ENCODE peak calls at places on chromosomes 1 and 21, in four cellular contexts. One of them, this sample, is unnamed.

GRCh38 chr1:163650624-163651023 is 328.9 kb downstream of the NUF2 start:
- DNase-seq in heart left ventricle: no peak
- DNase-seq in K562: no peak
- DNase-seq in adrenal gland: no peak
- DNase-seq in this sample: no peak

GRCh38 chr21:46117586-46118304 is 19.8 kb downstream of the COL6A2 start:
- DNase-seq in heart left ventricle: peak
- DNase-seq in K562: no peak
- DNase-seq in adrenal gland: peak
- DNase-seq in this sample: peak

GRCh38 chr1:63795455-63795854 is 21.6 kb downstream of the ROR1 start:
- DNase-seq in heart left ventricle: no peak
- DNase-seq in K562: no peak
- DNase-seq in adrenal gland: no peak
- DNase-seq in this sample: no peak

GRCh38 chr1:86825294-86825693 is 88.6 kb downstream of the SELENOF start:
- DNase-seq in heart left ventricle: no peak
- DNase-seq in K562: no peak
- DNase-seq in adrenal gland: no peak
- DNase-seq in this sample: no peak

GRCh38 chr1:214587165-214587564 is 15.8 kb upstream of the CENPF start:
- DNase-seq in heart left ventricle: no peak
- DNase-seq in K562: no peak
- DNase-seq in adrenal gland: no peak
- DNase-seq in this sample: no peak

GRCh38 chr21:40422851-40423635 is 423.9 kb downstream of the DSCAM start:
- DNase-seq in heart left ventricle: no peak
- DNase-seq in K562: no peak
- DNase-seq in adrenal gland: no peak
- DNase-seq in this sample: no peak

GRCh38 chr21:44301093-44301492 is 1.2 kb downstream of the PFKL start:
- DNase-seq in heart left ventricle: no peak
- DNase-seq in K562: no peak
- DNase-seq in adrenal gland: no peak
- DNase-seq in this sample: no peak

GRCh38 chr1:60066001-60066400 is 7.6 kb downstream of the C1orf87 start:
- DNase-seq in heart left ventricle: no peak
- DNase-seq in K562: no peak
- DNase-seq in adrenal gland: no peak
- DNase-seq in this sample: no peak

GRCh38 chr21:35370071-35370470 is 321.0 kb upstream of the RUNX1 start:
- DNase-seq in heart left ventricle: no peak
- DNase-seq in K562: no peak
- DNase-seq in adrenal gland: no peak
- DNase-seq in this sample: no peak
- TF ChIP-seq POLR2A in heart left ventricle: no peak
- TF ChIP-seq POLR2A in K562: no peak
- TF ChIP-seq POLR2A in adrenal gland: no peak
- TF ChIP-seq POLR2A in this sample: no peak

DNA sequence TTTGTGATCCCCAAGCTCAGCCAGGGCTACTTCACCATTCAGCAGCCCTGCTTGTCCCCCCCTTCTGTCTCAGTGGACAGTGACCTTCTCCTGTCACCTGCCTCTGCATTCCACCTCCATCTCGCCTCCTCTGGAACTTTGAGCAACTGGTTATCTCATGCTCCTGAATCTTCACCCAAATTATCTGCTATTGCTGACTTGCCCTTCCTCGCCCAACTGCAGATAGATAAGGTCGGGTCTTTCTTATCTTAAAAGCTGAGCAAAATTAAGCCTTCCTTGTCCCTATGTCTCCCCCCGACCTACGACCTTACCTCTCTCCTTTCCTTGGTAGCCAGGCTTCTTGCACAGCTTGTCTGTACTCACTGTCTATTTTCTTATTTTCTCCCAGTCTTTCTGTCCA is 25.2 kb downstream of the SPATA46 start:
- DNase-seq in heart left ventricle: no peak
- DNase-seq in K562: no peak
- DNase-seq in adrenal gland: no peak
- DNase-seq in this sample: no peak
- TF ChIP-seq POLR2A in heart left ventricle: no peak
- TF ChIP-seq POLR2A in K562: no peak
- TF ChIP-seq POLR2A in adrenal gland: no peak
- TF ChIP-seq POLR2A in this sample: no peak

DNA sequence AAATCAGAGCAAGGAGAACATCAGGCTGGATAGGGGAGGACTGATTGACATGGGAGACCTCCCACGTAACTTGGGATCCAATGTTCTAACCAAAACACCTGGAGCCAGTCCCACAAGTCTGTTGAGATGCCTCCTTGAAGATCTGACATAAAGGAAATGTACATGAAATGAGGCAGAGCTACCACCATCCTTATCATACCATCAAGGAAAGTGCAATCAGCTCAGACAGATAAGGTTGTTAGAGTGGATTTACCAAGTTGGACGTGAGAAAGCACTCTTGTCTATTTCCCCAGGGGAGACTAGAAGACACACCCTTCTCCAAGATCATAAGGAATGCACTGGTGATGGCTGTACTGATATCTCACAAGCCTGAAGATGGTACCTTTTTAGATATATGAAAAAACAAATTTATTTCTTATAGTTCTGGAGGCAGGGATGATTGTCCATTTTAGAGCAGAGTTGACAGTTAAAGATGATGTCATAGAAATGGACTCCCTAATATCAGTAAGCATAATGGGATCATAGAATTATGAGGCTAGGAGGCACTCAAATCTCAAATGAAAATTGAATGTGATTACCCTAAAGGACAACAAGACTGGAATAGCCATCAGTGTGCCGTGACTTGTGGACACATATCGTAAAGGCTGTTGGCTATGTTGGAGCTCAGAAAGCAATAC is 129.1 kb upstream of the RAB4A start:
- DNase-seq in heart left ventricle: no peak
- DNase-seq in K562: no peak
- DNase-seq in adrenal gland: no peak
- DNase-seq in this sample: no peak
- TF ChIP-seq POLR2A in heart left ventricle: no peak
- TF ChIP-seq POLR2A in K562: no peak
- TF ChIP-seq POLR2A in adrenal gland: no peak
- TF ChIP-seq POLR2A in this sample: no peak

GRCh38 chr1:202005958-202006357 is 4.4 kb upstream of the ELF3 start:
- DNase-seq in heart left ventricle: no peak
- DNase-seq in K562: peak
- DNase-seq in adrenal gland: no peak
- DNase-seq in this sample: no peak

GRCh38 chr1:202009326-202010031 is 908 bp upstream of the ELF3 start:
- DNase-seq in heart left ventricle: peak
- DNase-seq in K562: peak
- DNase-seq in adrenal gland: peak
- DNase-seq in this sample: peak

GRCh38 chr1:202010042-202011015 is at the start of gene ELF3:
- DNase-seq in heart left ventricle: peak
- DNase-seq in K562: no peak
- DNase-seq in adrenal gland: no peak
- DNase-seq in this sample: no peak

GRCh38 chr1:202007279-202007678 is 3.1 kb upstream of the ELF3 start:
- DNase-seq in heart left ventricle: no peak
- DNase-seq in K562: no peak
- DNase-seq in adrenal gland: no peak
- DNase-seq in this sample: no peak

GRCh38 chr1:202007703-202008489 is 2.5 kb upstream of the ELF3 start:
- DNase-seq in heart left ventricle: no peak
- DNase-seq in K562: peak
- DNase-seq in adrenal gland: no peak
- DNase-seq in this sample: no peak
- TF ChIP-seq POLR2A in heart left ventricle: no peak
- TF ChIP-seq POLR2A in K562: no peak
- TF ChIP-seq POLR2A in adrenal gland: no peak
- TF ChIP-seq POLR2A in this sample: no peak

DNA sequence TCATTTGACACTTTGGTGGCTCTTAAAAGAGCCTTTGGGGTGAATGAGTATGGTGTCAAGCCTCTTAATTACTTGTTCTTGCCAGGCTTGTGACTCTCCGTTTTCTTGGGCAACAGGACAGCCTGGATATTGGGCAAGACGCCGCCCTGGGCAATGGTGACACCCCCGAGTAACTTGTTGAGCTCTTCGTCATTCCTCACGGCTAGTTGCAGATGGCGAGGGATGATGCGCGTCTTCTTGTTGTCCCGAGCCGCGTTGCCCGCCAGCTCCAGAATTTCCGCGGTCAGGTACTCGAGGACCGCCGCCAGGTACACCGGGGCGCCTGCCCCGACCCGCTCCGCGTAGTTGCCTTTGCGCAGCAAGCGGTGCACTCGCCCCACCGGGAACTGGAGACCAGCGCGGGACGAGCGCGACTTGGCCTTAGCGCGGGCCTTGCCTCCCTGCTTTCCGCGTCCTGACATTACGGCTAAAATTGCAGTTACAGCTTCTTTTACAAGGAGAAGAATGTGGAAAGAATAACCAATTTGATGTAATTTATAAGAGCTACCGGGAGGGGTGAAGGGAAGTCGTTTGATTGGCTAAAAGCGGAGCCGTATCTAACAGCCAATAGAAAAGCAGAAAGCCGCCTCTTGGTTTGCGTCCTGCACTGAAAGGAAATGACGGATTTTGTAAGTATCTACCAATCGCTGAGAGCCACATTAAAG is 11.8 kb upstream of the BOLA1 start:
- DNase-seq in heart left ventricle: peak
- DNase-seq in K562: peak
- DNase-seq in adrenal gland: peak
- DNase-seq in this sample: peak
- TF ChIP-seq POLR2A in heart left ventricle: peak
- TF ChIP-seq POLR2A in K562: peak
- TF ChIP-seq POLR2A in adrenal gland: peak
- TF ChIP-seq POLR2A in this sample: peak

DNA sequence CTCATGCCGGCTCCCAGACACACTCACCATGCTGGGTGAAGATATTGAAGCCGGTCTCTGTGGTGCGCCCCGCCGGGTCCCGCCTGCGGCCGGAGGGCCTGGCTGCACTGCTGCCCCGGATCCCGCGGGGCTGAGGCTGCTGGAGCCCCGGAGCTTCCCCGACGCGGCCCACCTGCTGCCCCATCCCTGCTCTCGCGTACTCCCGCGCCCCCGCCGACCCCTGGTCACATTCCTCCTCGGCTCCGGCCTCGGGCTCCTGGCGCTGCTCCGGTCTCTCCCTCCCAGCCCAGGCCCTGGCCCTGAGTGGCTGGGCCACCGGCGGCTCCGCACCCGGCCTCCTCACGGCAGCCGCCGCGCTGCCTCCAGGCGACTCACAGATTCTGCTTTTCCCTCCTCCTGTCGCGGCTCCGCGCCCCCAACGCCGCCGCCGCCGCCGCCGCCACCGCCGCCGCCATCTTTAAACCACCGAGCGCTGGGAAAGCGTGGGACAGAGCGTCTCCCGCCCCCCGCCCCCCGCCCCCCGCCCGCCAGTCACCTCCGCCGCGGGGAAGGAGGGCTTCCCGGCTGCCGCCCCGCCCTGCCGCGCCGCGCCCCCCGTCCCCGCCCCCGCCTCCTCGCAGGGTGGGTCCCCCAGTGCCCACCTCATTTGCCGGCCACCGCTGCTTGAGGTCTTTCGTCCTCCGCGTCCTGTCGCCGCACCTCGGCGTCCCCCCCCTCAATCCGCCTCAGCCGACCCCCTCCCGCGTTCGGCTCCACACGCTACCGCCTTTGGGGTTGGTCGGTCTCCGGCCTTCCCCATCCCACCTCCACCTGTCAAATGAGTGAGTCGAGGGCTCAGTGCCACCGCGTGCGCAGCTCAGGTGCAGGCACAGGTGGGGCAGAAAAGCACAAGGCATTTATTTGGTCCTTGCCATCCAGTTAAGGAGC is at the start of gene ABL2:
- DNase-seq in heart left ventricle: peak
- DNase-seq in K562: peak
- DNase-seq in adrenal gland: peak
- DNase-seq in this sample: peak
- TF ChIP-seq POLR2A in heart left ventricle: no peak
- TF ChIP-seq POLR2A in K562: peak
- TF ChIP-seq POLR2A in adrenal gland: peak
- TF ChIP-seq POLR2A in this sample: no peak

GRCh38 chr1:150515328-150516049 is at the start of gene FALEC:
- DNase-seq in heart left ventricle: peak
- DNase-seq in K562: peak
- DNase-seq in adrenal gland: peak
- DNase-seq in this sample: peak
- TF ChIP-seq POLR2A in heart left ventricle: no peak
- TF ChIP-seq POLR2A in K562: peak
- TF ChIP-seq POLR2A in adrenal gland: peak
- TF ChIP-seq POLR2A in this sample: no peak

GRCh38 chr1:24186993-24187790 is at the start of gene IFNLR1:
- DNase-seq in heart left ventricle: peak
- DNase-seq in K562: peak
- DNase-seq in adrenal gland: peak
- DNase-seq in this sample: no peak
- TF ChIP-seq POLR2A in heart left ventricle: no peak
- TF ChIP-seq POLR2A in K562: no peak
- TF ChIP-seq POLR2A in adrenal gland: no peak
- TF ChIP-seq POLR2A in this sample: no peak

GRCh38 chr1:53220171-53220961 is at the start of gene CZIB:
- DNase-seq in heart left ventricle: peak
- DNase-seq in K562: peak
- DNase-seq in adrenal gland: peak
- DNase-seq in this sample: peak
- TF ChIP-seq POLR2A in heart left ventricle: no peak
- TF ChIP-seq POLR2A in K562: peak
- TF ChIP-seq POLR2A in adrenal gland: peak
- TF ChIP-seq POLR2A in this sample: peak

This sample was measured in suprapubic skin.